ENCODE peak calls at places on chromosomes 4 and X, in eight cellular contexts. L is RWPE1, C is body of pancreas, Q is heart right ventricle, B is H9, R is cardiac muscle cell, K is IMR-90, I is GM23338. A is an unnamed sample.

GRCh38 chr4:94472056-94472826 is 20.5 kb downstream of the PDLIM5 start:
- DNase-seq in L (no peak), C (no peak), Q (no peak), B (no peak), R (peak; percentile 74), K (peak; percentile 69), I (no peak), A (no peak)

GRCh38 chr4:52701207-52701606 is 42.1 kb upstream of the USP46 start:
- DNase-seq in L (no peak), C (no peak), Q (no peak), B (no peak), R (no peak), K (no peak), I (no peak), A (no peak)

GRCh38 chrX:55450259-55450658 is 1.7 kb upstream of the MAGEH1 start:
- DNase-seq in L (no peak), C (no peak), Q (no peak), B (no peak), R (peak; percentile 21), K (peak; percentile 12), I (peak; percentile 23), A (no peak)

GRCh38 chr4:159191989-159192388 is 89.1 kb downstream of the RAPGEF2 start:
- DNase-seq in L (peak; percentile 8), C (no peak), Q (no peak), B (peak; percentile 45), R (peak; percentile 59), K (peak; percentile 85), I (peak; percentile 92), A (peak; percentile 68)

GRCh38 chr4:2929469-2929868 is 33.7 kb downstream of the NOP14 start:
- DNase-seq in L (no peak), C (peak; percentile 20), Q (peak; percentile 7), B (no peak), R (no peak), K (no peak), I (no peak), A (no peak)

GRCh38 chrX:140817943-140818342 is 108.4 kb downstream of the LINC00632 start:
- DNase-seq in L (no peak), C (no peak), Q (no peak), B (no peak), R (peak; percentile 38), K (peak; percentile 41), I (peak; percentile 51), A (peak; percentile 1)

GRCh38 chr4:37722000-37722638 is 35.9 kb upstream of the RELL1 start:
- DNase-seq in L (no peak), C (no peak), Q (no peak), B (no peak), R (no peak), K (no peak), I (no peak), A (no peak)

GRCh38 chr4:7338059-7338452 is 96.7 kb downstream of the PSAPL1 start:
- DNase-seq in L (no peak), C (no peak), Q (no peak), B (no peak), R (no peak), K (no peak), I (no peak), A (no peak)

GRCh38 chr4:15066140-15066539 is 63.9 kb downstream of the CPEB2 start:
- DNase-seq in L (no peak), C (no peak), Q (no peak), B (no peak), R (no peak), K (no peak), I (no peak), A (no peak)

GRCh38 chr4:167021545-167022155 is 212.6 kb downstream of the SPOCK3 start:
- DNase-seq in L (peak; percentile 25), C (peak; percentile 66), Q (peak; percentile 54), B (peak; percentile 60), R (peak; percentile 80), K (peak; percentile 51), I (peak; percentile 81), A (no peak)

GRCh38 chr4:127015616-127016015 is 617.1 kb upstream of the INTU start:
- DNase-seq in L (no peak), C (no peak), Q (no peak), B (peak; percentile 28), R (no peak), K (no peak), I (peak; percentile 17), A (no peak)

GRCh38 chr4:74097631-74098550 is 1.1 kb downstream of the CXCL2 start:
- DNase-seq in L (no peak), C (no peak), Q (no peak), B (no peak), R (peak; percentile 69), K (no peak), I (no peak), A (no peak)

GRCh38 chrX:100979881-100980607 is 10.5 kb downstream of the ARL13A start:
- DNase-seq in L (peak; percentile 0), C (no peak), Q (no peak), B (no peak), R (no peak), K (peak; percentile 22), I (no peak), A (peak; percentile 50)

GRCh38 chr4:67762091-67762490 is 7.9 kb upstream of the GNRHR start:
- DNase-seq in L (no peak), C (no peak), Q (no peak), B (no peak), R (peak; percentile 69), K (peak; percentile 59), I (no peak), A (no peak)

GRCh38 chr4:159144112-159144694 is 41.3 kb downstream of the RAPGEF2 start:
- DNase-seq in L (no peak), C (no peak), Q (no peak), B (no peak), R (no peak), K (no peak), I (no peak), A (no peak)

DNA sequence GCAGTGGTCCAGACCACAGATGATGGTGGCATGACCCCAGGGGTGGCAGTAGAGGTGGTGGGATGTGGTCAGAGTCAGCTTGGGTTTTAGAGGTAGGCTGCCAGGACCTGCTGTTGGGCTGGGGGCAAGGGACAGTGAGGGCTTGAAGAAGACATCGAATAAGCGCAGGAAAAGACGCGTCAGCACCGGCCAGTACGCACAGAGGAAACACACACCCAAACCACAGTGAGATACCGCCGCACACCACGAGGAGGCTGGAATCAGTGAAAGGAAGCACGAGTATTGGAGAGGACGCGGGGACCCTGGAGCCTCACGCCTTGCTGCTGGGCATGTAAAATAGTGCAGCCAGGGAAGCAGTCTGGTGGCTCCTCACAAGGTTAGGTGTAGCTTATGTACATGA is 13.5 kb downstream of the PDZD4 start:
- DNase-seq in L (no peak), C (peak; percentile 9), Q (no peak), B (no peak), R (peak; percentile 6), K (no peak), I (no peak), A (no peak)
- TF ChIP-seq CTCF in L (no peak), C (no peak), Q (no peak), B (no peak), R (no peak), K (no peak), I (no peak), A (no peak)

GRCh38 chrX:107566603-107567262 is 61.6 kb upstream of the PRPS1 start:
- DNase-seq in L (no peak), C (no peak), Q (no peak), B (no peak), R (peak; percentile 3), K (peak; percentile 34), I (peak; percentile 33), A (no peak)
- H3K27ac ChIP-seq in L (no peak overlapping the region), C (no peak overlapping the region), Q (no peak overlapping the region), B (no peak overlapping the region), R (no peak overlapping the region), K (no peak overlapping the region), I (no peak overlapping the region), A (no peak overlapping the region)

GRCh38 chr4:25937801-25938200 is 23.8 kb downstream of the SMIM20 start:
- DNase-seq in L (no peak), C (no peak), Q (no peak), B (no peak), R (peak; percentile 82), K (peak; percentile 49), I (no peak), A (no peak)

GRCh38 chr4:25938251-25939186 is 24.5 kb downstream of the SMIM20 start:
- DNase-seq in L (no peak), C (no peak), Q (peak; percentile 36), B (no peak), R (peak; percentile 65), K (peak; percentile 77), I (no peak), A (peak; percentile 41)

GRCh38 chr4:25936696-25937095 is 22.7 kb downstream of the SMIM20 start:
- DNase-seq in L (no peak), C (no peak), Q (no peak), B (no peak), R (no peak), K (no peak), I (no peak), A (no peak)

GRCh38 chr4:25941441-25941840 is 27.4 kb downstream of the SMIM20 start:
- DNase-seq in L (no peak), C (no peak), Q (no peak), B (no peak), R (no peak), K (peak; percentile 20), I (no peak), A (no peak)

DNA sequence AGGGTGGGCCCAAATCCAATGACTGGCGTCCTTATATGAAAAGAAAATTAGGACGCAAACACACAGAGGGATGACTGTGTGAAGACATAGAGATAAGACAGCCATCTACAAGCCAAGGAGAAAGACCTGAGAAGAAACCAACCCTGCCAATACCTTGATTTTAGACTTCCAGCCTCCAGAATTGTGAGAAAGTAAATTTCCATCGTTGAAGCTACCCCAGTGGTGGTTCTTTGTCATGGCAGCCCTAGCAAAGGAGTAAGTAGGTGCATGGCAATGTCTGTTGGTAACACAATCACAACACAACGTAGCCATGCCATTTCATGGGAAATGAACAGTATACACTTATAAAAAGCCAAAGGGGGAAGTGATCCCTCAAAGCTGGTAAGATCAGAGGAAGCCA is 25.3 kb downstream of the SMIM20 start:
- DNase-seq in L (no peak), C (no peak), Q (no peak), B (no peak), R (no peak), K (no peak), I (peak; percentile 21), A (no peak)
- TF ChIP-seq CTCF in L (no peak), C (no peak), Q (no peak), B (peak; percentile 43), R (peak; percentile 4), K (no peak), I (peak; percentile 38), A (peak; percentile 14)

GRCh38 chr4:154009191-154009590 is 220.3 kb upstream of the SFRP2 start:
- DNase-seq in L (peak; percentile 26), C (no peak), Q (no peak), B (no peak), R (no peak), K (no peak), I (no peak), A (no peak)

GRCh38 chr4:154014401-154015105 is 225.7 kb upstream of the SFRP2 start:
- DNase-seq in L (no peak), C (no peak), Q (no peak), B (no peak), R (no peak), K (no peak), I (no peak), A (no peak)

GRCh38 chr4:154009795-154010194 is 220.9 kb upstream of the SFRP2 start:
- DNase-seq in L (no peak), C (no peak), Q (no peak), B (no peak), R (no peak), K (no peak), I (no peak), A (no peak)

GRCh38 chr4:154013576-154013975 is 224.7 kb upstream of the SFRP2 start:
- DNase-seq in L (no peak), C (no peak), Q (no peak), B (no peak), R (no peak), K (no peak), I (no peak), A (no peak)

GRCh38 chr4:154010377-154010776 is 221.5 kb upstream of the SFRP2 start:
- DNase-seq in L (no peak), C (no peak), Q (no peak), B (no peak), R (no peak), K (no peak), I (no peak), A (no peak)
- H3K27ac ChIP-seq in L (no peak overlapping the region), C (no peak overlapping the region), Q (no peak overlapping the region), B (no peak overlapping the region), R (no peak overlapping the region), K (no peak overlapping the region), I (no peak overlapping the region), A (no peak overlapping the region)